ENCODE peak calls at places on chromosomes 4 and X, in six cellular contexts. One of them, this sample, is unnamed.
A peak's percentile ranks its signal among the peaks of the same experiment; 100 is the strongest.

GRCh38 chr4:72935462-72935861 is 134.1 kb downstream of the COX18 start:
- DNase-seq in breast epithelium: no peak
- DNase-seq in CD8-positive, alpha-beta memory T cell: no peak
- DNase-seq in RWPE1: no peak
- DNase-seq in fibroblast of lung: no peak
- DNase-seq in upper lobe of right lung: no peak
- DNase-seq in this sample: no peak

GRCh38 chrX:1239681-1240142 is 27.3 kb upstream of the CRLF2 start:
- DNase-seq in RWPE1: no peak
- DNase-seq in CD8-positive, alpha-beta memory T cell: no peak
- DNase-seq in fibroblast of lung: no peak
- DNase-seq in upper lobe of right lung: peak; percentile 92
- DNase-seq in breast epithelium: no peak
- DNase-seq in this sample: peak; percentile 43

GRCh38 chr4:74794341-74794801 is at the start of gene BTC:
- DNase-seq in fibroblast of lung: peak; percentile 27
- DNase-seq in CD8-positive, alpha-beta memory T cell: no peak
- DNase-seq in breast epithelium: peak; percentile 61
- DNase-seq in upper lobe of right lung: peak; percentile 81
- DNase-seq in RWPE1: peak; percentile 78
- DNase-seq in this sample: no peak

GRCh38 chr4:8721621-8722020 is 129.1 kb downstream of the CPZ start:
- DNase-seq in fibroblast of lung: no peak
- DNase-seq in breast epithelium: peak; percentile 38
- DNase-seq in CD8-positive, alpha-beta memory T cell: no peak
- DNase-seq in RWPE1: no peak
- DNase-seq in upper lobe of right lung: no peak
- DNase-seq in this sample: no peak

GRCh38 chr4:55277011-55277410 is 69.0 kb upstream of the SRD5A3 start:
- DNase-seq in breast epithelium: no peak
- DNase-seq in fibroblast of lung: no peak
- DNase-seq in RWPE1: no peak
- DNase-seq in upper lobe of right lung: no peak
- DNase-seq in CD8-positive, alpha-beta memory T cell: no peak
- DNase-seq in this sample: no peak

GRCh38 chrX:31021537-31021936 is 50.3 kb downstream of the FTHL17 start:
- DNase-seq in CD8-positive, alpha-beta memory T cell: no peak
- DNase-seq in RWPE1: no peak
- DNase-seq in upper lobe of right lung: no peak
- DNase-seq in fibroblast of lung: peak; percentile 0
- DNase-seq in breast epithelium: no peak
- DNase-seq in this sample: no peak

GRCh38 chr4:40473578-40474388 is 138.7 kb downstream of the CHRNA9 start:
- DNase-seq in upper lobe of right lung: no peak
- DNase-seq in CD8-positive, alpha-beta memory T cell: no peak
- DNase-seq in fibroblast of lung: no peak
- DNase-seq in breast epithelium: no peak
- DNase-seq in RWPE1: no peak
- DNase-seq in this sample: no peak

GRCh38 chr4:985123-985830 is 1.6 kb upstream of the IDUA start:
- DNase-seq in RWPE1: no peak
- DNase-seq in fibroblast of lung: peak; percentile 23
- DNase-seq in CD8-positive, alpha-beta memory T cell: peak; percentile 57
- DNase-seq in breast epithelium: peak; percentile 80
- DNase-seq in upper lobe of right lung: peak; percentile 94
- DNase-seq in this sample: no peak

GRCh38 chr4:88382621-88383020 is 4.0 kb downstream of the HERC6 start:
- DNase-seq in fibroblast of lung: no peak
- DNase-seq in RWPE1: no peak
- DNase-seq in upper lobe of right lung: no peak
- DNase-seq in CD8-positive, alpha-beta memory T cell: peak; percentile 13
- DNase-seq in breast epithelium: no peak
- DNase-seq in this sample: no peak

GRCh38 chr4:74805601-74806000 is 11.3 kb upstream of the BTC start:
- DNase-seq in upper lobe of right lung: no peak
- DNase-seq in RWPE1: peak; percentile 56
- DNase-seq in CD8-positive, alpha-beta memory T cell: no peak
- DNase-seq in fibroblast of lung: peak; percentile 57
- DNase-seq in breast epithelium: no peak
- DNase-seq in this sample: no peak

GRCh38 chr4:10535900-10536299 is 78.7 kb upstream of the ZNF518B start:
- DNase-seq in upper lobe of right lung: no peak
- DNase-seq in RWPE1: no peak
- DNase-seq in fibroblast of lung: no peak
- DNase-seq in breast epithelium: no peak
- DNase-seq in CD8-positive, alpha-beta memory T cell: no peak
- DNase-seq in this sample: no peak

GRCh38 chrX:84735025-84735424 is 232.8 kb upstream of the HDX start:
- DNase-seq in RWPE1: no peak
- DNase-seq in fibroblast of lung: peak; percentile 6
- DNase-seq in breast epithelium: no peak
- DNase-seq in upper lobe of right lung: no peak
- DNase-seq in CD8-positive, alpha-beta memory T cell: no peak
- DNase-seq in this sample: no peak

GRCh38 chr4:8836664-8837171 is 34.9 kb downstream of the HMX1 start:
- DNase-seq in upper lobe of right lung: peak; percentile 53
- DNase-seq in fibroblast of lung: no peak
- DNase-seq in CD8-positive, alpha-beta memory T cell: no peak
- DNase-seq in RWPE1: no peak
- DNase-seq in breast epithelium: peak; percentile 37
- DNase-seq in this sample: peak; percentile 10

GRCh38 chr4:139768366-139768765 is 102.7 kb downstream of the MGST2 start:
- DNase-seq in CD8-positive, alpha-beta memory T cell: no peak
- DNase-seq in upper lobe of right lung: no peak
- DNase-seq in fibroblast of lung: no peak
- DNase-seq in breast epithelium: no peak
- DNase-seq in RWPE1: no peak
- DNase-seq in this sample: no peak

GRCh38 chr4:155705664-155706063 is 39.0 kb downstream of the GUCY1A1 start:
- DNase-seq in fibroblast of lung: peak; percentile 88
- DNase-seq in upper lobe of right lung: no peak
- DNase-seq in breast epithelium: no peak
- DNase-seq in RWPE1: no peak
- DNase-seq in CD8-positive, alpha-beta memory T cell: no peak
- DNase-seq in this sample: no peak

GRCh38 chr4:125316391-125316780 is 1.6 kb downstream of the FAT4 start:
- DNase-seq in breast epithelium: no peak
- DNase-seq in RWPE1: peak; percentile 34
- DNase-seq in CD8-positive, alpha-beta memory T cell: no peak
- DNase-seq in upper lobe of right lung: peak; percentile 74
- DNase-seq in fibroblast of lung: no peak
- DNase-seq in this sample: peak; percentile 25

GRCh38 chr4:111618908-111619307 is 526.3 kb upstream of the FAM241A start:
- DNase-seq in breast epithelium: no peak
- DNase-seq in CD8-positive, alpha-beta memory T cell: no peak
- DNase-seq in upper lobe of right lung: no peak
- DNase-seq in RWPE1: no peak
- DNase-seq in fibroblast of lung: no peak
- DNase-seq in this sample: no peak

GRCh38 chr4:1882850-1883271 is 11.7 kb downstream of the NSD2 start:
- DNase-seq in upper lobe of right lung: no peak
- DNase-seq in breast epithelium: no peak
- DNase-seq in CD8-positive, alpha-beta memory T cell: no peak
- DNase-seq in fibroblast of lung: no peak
- DNase-seq in RWPE1: no peak
- DNase-seq in this sample: no peak

GRCh38 chr4:153950100-153950979 is 161.5 kb upstream of the SFRP2 start:
- DNase-seq in fibroblast of lung: no peak
- DNase-seq in CD8-positive, alpha-beta memory T cell: no peak
- DNase-seq in breast epithelium: no peak
- DNase-seq in upper lobe of right lung: no peak
- DNase-seq in RWPE1: no peak
- DNase-seq in this sample: no peak

GRCh38 chr4:14783011-14783877 is 219.0 kb upstream of the CPEB2 start:
- DNase-seq in breast epithelium: no peak
- DNase-seq in RWPE1: peak; percentile 79
- DNase-seq in upper lobe of right lung: no peak
- DNase-seq in fibroblast of lung: peak; percentile 20
- DNase-seq in CD8-positive, alpha-beta memory T cell: no peak
- DNase-seq in this sample: no peak

GRCh38 chrX:120429776-120430535 is 39.1 kb downstream of the LAMP2 start:
- DNase-seq in breast epithelium: no peak
- DNase-seq in RWPE1: no peak
- DNase-seq in upper lobe of right lung: no peak
- DNase-seq in fibroblast of lung: no peak
- DNase-seq in CD8-positive, alpha-beta memory T cell: no peak
- DNase-seq in this sample: no peak

GRCh38 chr4:134324179-134324578 is 122.6 kb upstream of the PABPC4L start:
- DNase-seq in RWPE1: no peak
- DNase-seq in CD8-positive, alpha-beta memory T cell: no peak
- DNase-seq in fibroblast of lung: no peak
- DNase-seq in upper lobe of right lung: no peak
- DNase-seq in breast epithelium: no peak
- DNase-seq in this sample: no peak

GRCh38 chr4:3491681-3492405 is 28.7 kb downstream of the DOK7 start:
- DNase-seq in upper lobe of right lung: no peak
- DNase-seq in CD8-positive, alpha-beta memory T cell: no peak
- DNase-seq in fibroblast of lung: peak; percentile 30
- DNase-seq in breast epithelium: no peak
- DNase-seq in RWPE1: no peak
- DNase-seq in this sample: no peak

DNA sequence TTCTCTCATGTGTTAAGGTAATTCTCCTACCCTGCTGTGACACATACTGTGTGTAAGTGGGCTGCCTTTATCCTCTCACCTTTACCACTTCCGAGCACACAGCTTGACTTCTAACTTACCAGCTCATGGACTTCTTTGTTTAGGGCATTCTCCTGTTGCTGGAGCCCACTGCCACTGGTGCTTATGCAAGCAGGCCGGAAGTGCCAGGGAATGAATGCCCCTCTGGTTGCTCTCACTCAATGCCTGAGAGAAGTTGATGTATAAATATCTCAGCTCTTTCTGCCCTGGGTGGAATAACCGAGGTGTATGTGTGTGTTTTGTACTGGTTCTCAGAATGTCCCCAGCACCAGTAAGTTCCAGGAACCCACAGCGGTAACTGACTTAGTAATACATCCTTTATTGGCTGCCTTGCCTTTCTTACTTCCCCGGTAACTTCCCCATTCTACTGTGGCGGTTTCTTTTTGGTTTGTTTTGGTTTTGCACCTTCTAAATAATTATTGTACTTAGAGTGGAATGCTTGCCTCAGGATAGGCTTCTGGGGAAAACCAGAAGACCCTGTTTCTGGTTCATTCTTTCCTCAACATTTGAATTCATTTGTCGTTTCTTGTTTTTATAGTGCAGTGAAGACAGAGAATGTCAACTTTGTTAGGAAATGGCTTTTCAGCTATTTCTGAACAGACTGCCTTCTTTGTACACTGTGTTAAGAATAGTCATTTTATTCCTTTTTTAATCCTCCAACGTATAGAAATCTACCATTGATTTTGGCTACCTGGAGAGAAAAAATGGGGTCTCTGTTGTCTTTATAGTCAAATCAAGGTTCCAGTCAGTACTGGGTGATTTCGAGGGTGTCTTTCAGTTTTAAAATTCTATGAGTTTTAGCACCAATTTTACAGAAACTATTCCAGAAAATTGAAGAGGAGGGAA is 45.4 kb downstream of the CXorf58 start:
- DNase-seq in breast epithelium: no peak
- DNase-seq in RWPE1: no peak
- DNase-seq in fibroblast of lung: no peak
- DNase-seq in upper lobe of right lung: no peak
- DNase-seq in CD8-positive, alpha-beta memory T cell: peak; percentile 11
- DNase-seq in this sample: no peak
- H3K27ac ChIP-seq in breast epithelium: no peak overlapping the region
- H3K27ac ChIP-seq in RWPE1: no peak overlapping the region
- H3K27ac ChIP-seq in fibroblast of lung: no peak overlapping the region
- H3K27ac ChIP-seq in upper lobe of right lung: peak overlapping the region; percentile 36
- H3K27ac ChIP-seq in CD8-positive, alpha-beta memory T cell: peak overlapping the region; percentile 76
- H3K27ac ChIP-seq in this sample: no peak overlapping the region

DNA sequence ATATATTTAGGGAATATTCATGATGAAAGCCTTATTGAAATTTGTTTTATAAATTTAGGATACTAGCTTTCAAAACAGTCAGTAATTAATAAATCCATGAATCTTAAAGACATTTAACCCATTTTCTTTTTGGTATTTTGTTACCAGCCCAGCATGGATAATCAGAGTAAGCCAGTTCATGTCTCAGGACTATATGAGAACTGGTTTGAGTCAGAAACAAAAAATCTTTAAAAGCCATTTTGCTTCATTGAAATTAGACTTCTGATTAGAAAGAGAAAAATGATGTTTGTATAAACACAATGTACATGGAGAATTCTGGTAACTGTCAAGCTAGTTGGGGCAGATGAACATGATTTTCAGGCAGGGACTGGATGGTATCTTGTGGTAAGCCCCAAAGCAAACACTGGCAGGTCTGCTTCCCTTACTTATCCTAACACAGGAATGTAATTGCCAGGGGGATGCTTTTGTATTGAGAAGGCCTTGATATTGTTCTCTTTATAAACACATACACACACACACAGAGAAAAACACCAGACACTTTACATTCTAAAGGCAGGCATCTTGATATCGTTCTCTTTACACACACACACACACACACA is 9.4 kb downstream of the ARHGAP10 start:
- DNase-seq in upper lobe of right lung: no peak
- DNase-seq in CD8-positive, alpha-beta memory T cell: no peak
- DNase-seq in fibroblast of lung: peak; percentile 29
- DNase-seq in breast epithelium: no peak
- DNase-seq in RWPE1: no peak
- DNase-seq in this sample: no peak
- H3K27ac ChIP-seq in upper lobe of right lung: no peak overlapping the region
- H3K27ac ChIP-seq in CD8-positive, alpha-beta memory T cell: no peak overlapping the region
- H3K27ac ChIP-seq in fibroblast of lung: no peak overlapping the region
- H3K27ac ChIP-seq in breast epithelium: no peak overlapping the region
- H3K27ac ChIP-seq in RWPE1: no peak overlapping the region
- H3K27ac ChIP-seq in this sample: no peak overlapping the region

GRCh38 chr4:81180916-81181315 is 34.1 kb downstream of the PRKG2 start:
- DNase-seq in CD8-positive, alpha-beta memory T cell: no peak
- DNase-seq in fibroblast of lung: peak; percentile 63
- DNase-seq in breast epithelium: no peak
- DNase-seq in RWPE1: no peak
- DNase-seq in upper lobe of right lung: no peak
- DNase-seq in this sample: no peak
- H3K27ac ChIP-seq in CD8-positive, alpha-beta memory T cell: no peak overlapping the region
- H3K27ac ChIP-seq in fibroblast of lung: no peak overlapping the region
- H3K27ac ChIP-seq in breast epithelium: no peak overlapping the region
- H3K27ac ChIP-seq in RWPE1: no peak overlapping the region
- H3K27ac ChIP-seq in upper lobe of right lung: no peak overlapping the region
- H3K27ac ChIP-seq in this sample: no peak overlapping the region

DNA sequence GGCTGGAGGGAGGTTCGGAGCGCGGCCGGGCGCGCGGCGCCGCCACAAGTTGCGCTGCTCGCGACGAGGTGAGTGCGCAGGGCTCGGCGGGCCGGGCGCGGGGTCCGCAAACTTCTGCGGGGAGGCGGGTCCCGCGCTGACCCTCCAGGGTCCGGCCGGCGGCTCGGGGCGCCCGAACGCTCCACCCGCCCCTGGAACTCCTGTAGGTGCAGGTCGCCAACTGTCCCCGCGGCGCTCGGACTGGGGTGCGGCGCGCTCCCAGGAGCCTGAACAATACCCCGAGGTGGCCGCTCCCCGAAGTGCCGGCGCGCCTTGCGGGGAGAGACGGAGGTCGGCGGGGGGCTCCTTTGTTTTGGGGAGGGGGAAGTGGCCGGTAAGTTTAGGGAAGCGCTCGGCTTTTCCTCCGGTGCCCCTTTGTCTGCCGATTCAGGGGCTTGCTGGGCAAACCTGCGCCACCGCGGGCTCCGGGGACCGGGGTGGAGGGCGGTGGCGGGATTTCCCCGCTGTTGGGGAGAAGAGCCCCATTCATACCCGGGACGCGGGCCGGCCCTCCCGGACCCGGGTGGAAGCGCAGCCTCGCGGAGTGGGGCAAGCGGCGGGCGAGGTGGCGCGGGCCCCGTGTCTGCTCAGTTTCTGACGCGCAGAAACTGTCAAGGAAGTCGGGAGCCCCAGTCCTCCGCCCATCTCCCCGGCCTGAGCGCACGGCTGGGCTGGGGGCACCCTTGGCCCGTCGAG is 689 bp downstream of the TBL1X start:
- DNase-seq in RWPE1: no peak
- DNase-seq in fibroblast of lung: no peak
- DNase-seq in CD8-positive, alpha-beta memory T cell: no peak
- DNase-seq in upper lobe of right lung: peak; percentile 64
- DNase-seq in breast epithelium: no peak
- DNase-seq in this sample: no peak
- H3K27ac ChIP-seq in RWPE1: peak overlapping the region; percentile 92
- H3K27ac ChIP-seq in fibroblast of lung: peak overlapping the region; percentile 57
- H3K27ac ChIP-seq in CD8-positive, alpha-beta memory T cell: peak overlapping the region; percentile 51
- H3K27ac ChIP-seq in upper lobe of right lung: peak overlapping the region; percentile 51
- H3K27ac ChIP-seq in breast epithelium: peak overlapping the region; percentile 90
- H3K27ac ChIP-seq in this sample: peak overlapping the region; percentile 92

This sample was measured in tibial nerve.